ENCODE peak calls at places on chromosome 19, in seven cellular contexts. L is right atrium auricular region; U is CD8-positive, alpha-beta T cell; A is H1; T is mucosa of descending colon; S is breast epithelium; X is heart right ventricle. P is an unnamed sample. For H3K4me1, the result is how much of the 10 kb centered on the place peaks cover.

GRCh38 chr19:6876790-6877189 is 10.6 kb upstream of the ADGRE1 start:
- DNase-seq in L (no peak), U (no peak), A (no peak), T (no peak), S (no peak), X (no peak), P (no peak)

GRCh38 chr19:45075215-45076028 is 856 bp downstream of the ZNF296 start:
- DNase-seq in L (peak), U (peak), A (peak), T (peak), S (peak), X (peak), P (peak)

GRCh38 chr19:21210037-21210621 is 68.3 kb downstream of the ZNF431 start:
- DNase-seq in L (no peak), U (no peak), A (no peak), T (no peak), S (no peak), X (no peak), P (peak)

GRCh38 chr19:474126-475078 is 13.6 kb upstream of the SHC2 start:
- DNase-seq in L (no peak), U (no peak), A (no peak), T (no peak), S (no peak), X (peak), P (no peak)

GRCh38 chr19:30268601-30269000 is 103.6 kb upstream of the ZNF536 start:
- DNase-seq in L (no peak), U (no peak), A (no peak), T (no peak), S (no peak), X (no peak), P (no peak)

GRCh38 chr19:18438331-18439024 is 545 bp upstream of the ISYNA1 start:
- DNase-seq in L (no peak), U (no peak), A (peak), T (peak), S (no peak), X (peak), P (peak)

GRCh38 chr19:47183579-47183978 is 47.4 kb downstream of the BBC3 start:
- DNase-seq in L (no peak), U (no peak), A (no peak), T (no peak), S (no peak), X (no peak), P (no peak)

GRCh38 chr19:46031781-46032596 is 8.8 kb downstream of the IGFL4 start:
- DNase-seq in L (peak), U (no peak), A (no peak), T (no peak), S (no peak), X (no peak), P (no peak)

GRCh38 chr19:34274284-34274826 is 20.0 kb downstream of the GARRE1 start:
- DNase-seq in L (no peak), U (no peak), A (no peak), T (no peak), S (no peak), X (no peak), P (no peak)

GRCh38 chr19:34269489-34269888 is 15.1 kb downstream of the GARRE1 start:
- DNase-seq in L (no peak), U (no peak), A (no peak), T (no peak), S (no peak), X (no peak), P (no peak)

GRCh38 chr19:34273121-34273845 is 18.9 kb downstream of the GARRE1 start:
- DNase-seq in L (no peak), U (no peak), A (no peak), T (no peak), S (no peak), X (no peak), P (no peak)

GRCh38 chr19:34269081-34269480 is 14.7 kb downstream of the GARRE1 start:
- DNase-seq in L (no peak), U (no peak), A (no peak), T (no peak), S (no peak), X (no peak), P (no peak)

DNA sequence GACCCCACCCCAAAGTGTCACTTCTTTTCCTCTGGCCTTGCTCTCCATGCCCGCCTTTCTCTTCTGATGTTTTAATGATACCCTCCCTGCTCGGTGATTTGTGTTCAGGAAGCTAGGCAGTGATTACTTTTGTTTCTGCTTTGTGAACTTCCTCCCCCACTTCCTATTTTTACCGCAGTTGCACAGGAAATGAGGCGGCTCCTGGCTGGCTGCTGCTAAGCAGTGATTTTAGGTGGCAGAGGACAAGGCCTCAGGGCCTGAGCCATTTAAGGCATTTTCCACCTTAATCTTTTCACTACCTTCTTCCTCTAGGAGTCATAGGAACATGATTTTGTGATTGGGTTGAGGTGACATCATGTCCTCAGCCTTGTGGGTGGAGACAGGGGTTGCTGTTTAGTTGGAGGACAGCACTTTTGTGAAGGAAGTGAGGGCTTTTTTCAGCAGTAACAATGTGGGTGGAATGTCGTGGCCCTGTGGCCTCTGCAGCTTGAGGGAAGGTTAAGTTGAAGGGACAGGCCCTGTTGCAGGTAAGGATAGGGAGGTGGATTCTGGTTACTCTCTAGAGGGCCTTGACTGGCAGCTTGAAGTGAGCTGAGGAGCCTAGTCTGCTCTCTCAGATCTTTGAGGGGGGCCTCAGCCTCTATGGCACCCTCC is 15.7 kb downstream of the GARRE1 start:
- DNase-seq in L (peak), U (peak), A (no peak), T (peak), S (no peak), X (peak), P (no peak)
- H3K4me1 ChIP-seq in L (under half), U (half or more), A (under half), T (under half), S (under half), X (half or more), P (under half)

DNA sequence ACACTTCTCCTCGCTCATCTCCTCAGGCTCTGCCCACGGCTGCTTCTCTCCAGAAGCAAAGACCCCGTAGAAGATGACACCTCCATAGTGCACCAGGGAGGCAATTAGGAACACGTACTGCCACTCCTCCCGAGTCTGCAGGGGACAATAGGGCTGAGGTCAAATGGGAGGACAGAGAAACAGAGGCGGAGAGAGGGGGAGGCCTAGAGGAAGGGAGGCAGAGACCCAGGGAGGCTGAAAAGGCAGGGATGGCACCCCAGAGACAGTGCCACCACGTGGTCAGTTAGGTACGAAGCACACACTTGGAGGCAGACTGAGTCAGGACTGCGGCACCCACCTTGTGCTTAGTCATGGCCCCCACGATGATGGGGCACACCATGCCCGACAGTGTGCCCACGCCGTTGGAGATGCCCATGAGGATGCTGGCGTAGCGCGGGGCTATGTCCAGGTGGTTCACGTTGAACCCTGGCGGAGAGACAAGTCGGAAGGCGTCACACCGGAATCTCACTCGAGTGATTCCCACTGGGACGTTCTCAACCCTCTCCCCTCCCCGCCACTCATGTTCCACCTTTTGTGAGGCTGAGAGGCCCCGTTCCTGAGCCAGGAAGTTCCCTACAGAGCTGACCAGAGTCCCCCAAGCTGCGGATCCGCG is 5.6 kb downstream of the GFY start:
- DNase-seq in L (no peak), U (no peak), A (no peak), T (no peak), S (no peak), X (no peak), P (no peak)
- TF ChIP-seq CTCF in L (no peak), U (peak), A (peak), T (no peak), S (no peak), X (no peak), P (peak)

GRCh38 chr19:55277494-55277893 is 2.4 kb downstream of the HSPBP1 start:
- DNase-seq in L (no peak), U (no peak), A (no peak), T (no peak), S (no peak), X (no peak), P (no peak)
- H3K4me1 ChIP-seq in L (under half), U (under half), A (under half), T (under half), S (under half), X (under half), P (under half)

GRCh38 chr19:36214388-36215275 is at the start of the genes ZNF146 and ZNF565:
- DNase-seq in L (peak), U (peak), A (peak), T (peak), S (peak), X (peak), P (peak)
- TF ChIP-seq CTCF in L (no peak), U (no peak), A (no peak), T (no peak), S (peak), X (peak), P (no peak)

GRCh38 chr19:1862068-1862423 is 1.3 kb downstream of the KLF16 start:
- DNase-seq in L (no peak), U (no peak), A (no peak), T (no peak), S (no peak), X (no peak), P (no peak)

GRCh38 chr19:1860133-1860775 is 3.1 kb downstream of the KLF16 start:
- DNase-seq in L (no peak), U (peak), A (peak), T (peak), S (no peak), X (peak), P (peak)

GRCh38 chr19:1862424-1863307 is 713 bp downstream of the KLF16 start:
- DNase-seq in L (no peak), U (peak), A (peak), T (peak), S (no peak), X (no peak), P (peak)

GRCh38 chr19:1861599-1862031 is 1.8 kb downstream of the KLF16 start:
- DNase-seq in L (no peak), U (no peak), A (no peak), T (peak), S (no peak), X (no peak), P (no peak)

GRCh38 chr19:1860821-1861598 is 2.4 kb downstream of the KLF16 start:
- DNase-seq in L (no peak), U (no peak), A (no peak), T (no peak), S (no peak), X (no peak), P (no peak)
- H3K4me1 ChIP-seq in L (under half), U (half or more), A (half or more), T (half or more), S (under half), X (half or more), P (under half)

GRCh38 chr19:41998246-41999020 is 4.4 kb upstream of the ATP1A3 start:
- DNase-seq in L (no peak), U (no peak), A (peak), T (peak), S (no peak), X (no peak), P (peak)
- TF ChIP-seq CTCF in L (peak), U (peak), A (peak), T (peak), S (no peak), X (peak), P (peak)

DNA sequence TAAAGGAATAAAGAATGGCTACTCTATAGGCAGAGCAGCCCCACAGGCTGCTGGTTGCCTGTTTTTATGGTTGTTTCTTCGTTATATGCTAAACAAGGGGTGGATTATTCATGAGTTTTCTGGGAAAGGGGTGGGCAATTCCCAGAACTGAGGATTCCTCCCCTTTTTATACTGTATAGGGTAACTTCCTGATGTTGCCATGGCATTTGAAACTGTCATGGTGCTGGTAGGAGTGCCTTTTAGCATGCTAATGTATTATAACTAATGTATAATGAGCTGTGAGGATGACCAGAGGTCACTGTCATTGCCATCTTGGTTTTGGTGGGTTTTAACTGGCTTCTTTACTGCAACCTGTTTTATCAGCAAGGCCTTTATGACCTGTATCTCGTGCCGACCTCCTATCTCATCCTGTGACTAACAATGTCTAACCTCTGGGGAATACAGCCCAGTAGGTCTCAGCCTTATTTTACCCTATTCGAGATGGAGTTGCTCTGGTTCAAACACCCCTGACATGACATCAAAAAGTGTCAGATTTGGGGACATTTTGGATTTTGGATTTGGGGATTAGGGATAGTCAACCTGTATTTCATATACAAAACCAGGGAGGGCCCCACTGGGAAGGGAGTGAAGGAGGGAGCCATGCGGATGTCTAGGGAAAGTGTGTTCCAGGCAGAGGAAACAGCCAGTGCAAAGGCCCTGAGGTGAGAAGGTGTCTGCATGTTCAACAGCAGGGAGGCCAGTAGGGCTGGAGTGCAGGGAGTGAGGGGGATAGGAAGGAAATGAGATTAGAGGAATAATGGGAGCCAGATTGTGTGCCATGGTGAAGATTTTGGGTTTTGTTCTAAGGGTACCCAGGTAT is 10.9 kb downstream of the FXYD5 start:
- DNase-seq in L (no peak), U (no peak), A (no peak), T (no peak), S (no peak), X (no peak), P (no peak)
- H3K4me1 ChIP-seq in L (under half), U (under half), A (under half), T (under half), S (under half), X (under half), P (under half)

GRCh38 chr19:32287811-32288227 is 57.6 kb upstream of the ZNF507 start:
- DNase-seq in L (peak), U (no peak), A (peak), T (peak), S (no peak), X (peak), P (peak)
- TF ChIP-seq CTCF in L (no peak), U (no peak), A (peak), T (no peak), S (no peak), X (peak), P (peak)

GRCh38 chr19:40717880-40718773 is 1.2 kb downstream of the ITPKC start:
- DNase-seq in L (no peak), U (no peak), A (no peak), T (peak), S (peak), X (no peak), P (peak)
- H3K4me1 ChIP-seq in L (under half), U (half or more), A (under half), T (under half), S (under half), X (half or more), P (under half)

DNA sequence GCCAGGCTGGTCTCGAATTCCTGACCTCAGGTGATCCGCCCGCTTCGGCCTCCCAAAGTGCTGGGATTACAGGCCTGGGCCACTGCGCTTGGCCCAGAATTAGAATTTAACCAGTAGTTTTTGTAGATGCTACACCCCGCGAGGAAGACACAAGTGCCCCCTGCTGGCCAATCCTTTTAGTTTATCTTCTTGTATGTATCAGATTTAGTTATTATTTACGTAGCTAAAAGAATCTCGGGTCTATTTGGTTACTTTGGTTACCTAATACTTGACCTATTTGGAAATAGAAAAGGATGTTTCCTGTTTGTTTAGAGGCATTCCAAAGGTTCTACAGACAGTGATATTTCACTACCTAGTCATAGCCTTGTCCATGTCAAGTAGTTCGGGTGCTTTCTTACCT is 22.0 kb downstream of the MUC16 start:
- DNase-seq in L (no peak), U (no peak), A (peak), T (no peak), S (no peak), X (no peak), P (no peak)
- TF ChIP-seq CTCF in L (no peak), U (no peak), A (peak), T (no peak), S (no peak), X (no peak), P (no peak)